ENCODE peak calls at places on chromosomes 3 and 15, in four cellular contexts. One of them, this sample, is unnamed.

GRCh38 chr3:71415708-71416108 is 167.8 kb downstream of the FOXP1 start:
- DNase-seq in activated CD4-positive, alpha-beta T cell treated with anti-CD3 and anti-CD28 coated beads for 36 hours: no peak
- DNase-seq in SK-MEL-5: no peak
- DNase-seq in NCI-H1092 treated with DMSO at 0.1 percent for 48 hours: no peak
- DNase-seq in this sample: peak; percentile 47

GRCh38 chr3:190306513-190307163 is 15.6 kb downstream of the CLDN1 start:
- DNase-seq in activated CD4-positive, alpha-beta T cell treated with anti-CD3 and anti-CD28 coated beads for 36 hours: peak; percentile 53
- DNase-seq in SK-MEL-5: no peak
- DNase-seq in NCI-H1092 treated with DMSO at 0.1 percent for 48 hours: no peak
- DNase-seq in this sample: peak; percentile 62

GRCh38 chr3:100662113-100662823 is 47.0 kb upstream of the TFG start:
- DNase-seq in activated CD4-positive, alpha-beta T cell treated with anti-CD3 and anti-CD28 coated beads for 36 hours: no peak
- DNase-seq in SK-MEL-5: no peak
- DNase-seq in NCI-H1092 treated with DMSO at 0.1 percent for 48 hours: no peak
- DNase-seq in this sample: no peak

GRCh38 chr3:172074578-172074977 is 35.2 kb downstream of the FNDC3B start:
- DNase-seq in activated CD4-positive, alpha-beta T cell treated with anti-CD3 and anti-CD28 coated beads for 36 hours: no peak
- DNase-seq in SK-MEL-5: no peak
- DNase-seq in NCI-H1092 treated with DMSO at 0.1 percent for 48 hours: no peak
- DNase-seq in this sample: no peak

GRCh38 chr3:118267588-118267987 is 767.1 kb downstream of the IGSF11 start:
- DNase-seq in activated CD4-positive, alpha-beta T cell treated with anti-CD3 and anti-CD28 coated beads for 36 hours: no peak
- DNase-seq in SK-MEL-5: no peak
- DNase-seq in NCI-H1092 treated with DMSO at 0.1 percent for 48 hours: no peak
- DNase-seq in this sample: no peak

GRCh38 chr15:84911879-84912660 is 27.6 kb downstream of the SLC28A1 start:
- DNase-seq in activated CD4-positive, alpha-beta T cell treated with anti-CD3 and anti-CD28 coated beads for 36 hours: no peak
- DNase-seq in SK-MEL-5: peak; percentile 82
- DNase-seq in NCI-H1092 treated with DMSO at 0.1 percent for 48 hours: no peak
- DNase-seq in this sample: no peak

GRCh38 chr3:147400999-147401398 is 5.3 kb downstream of the ZIC4 start:
- DNase-seq in activated CD4-positive, alpha-beta T cell treated with anti-CD3 and anti-CD28 coated beads for 36 hours: no peak
- DNase-seq in SK-MEL-5: no peak
- DNase-seq in NCI-H1092 treated with DMSO at 0.1 percent for 48 hours: no peak
- DNase-seq in this sample: no peak

GRCh38 chr3:100073555-100074307 is 40.6 kb downstream of the FILIP1L start:
- DNase-seq in activated CD4-positive, alpha-beta T cell treated with anti-CD3 and anti-CD28 coated beads for 36 hours: peak; percentile 12
- DNase-seq in SK-MEL-5: no peak
- DNase-seq in NCI-H1092 treated with DMSO at 0.1 percent for 48 hours: no peak
- DNase-seq in this sample: no peak

GRCh38 chr15:78164010-78164409 is 14.8 kb downstream of the IDH3A start:
- DNase-seq in activated CD4-positive, alpha-beta T cell treated with anti-CD3 and anti-CD28 coated beads for 36 hours: no peak
- DNase-seq in SK-MEL-5: no peak
- DNase-seq in NCI-H1092 treated with DMSO at 0.1 percent for 48 hours: no peak
- DNase-seq in this sample: no peak

GRCh38 chr3:34881026-34881425 is 758.3 kb upstream of the ARPP21 start:
- DNase-seq in activated CD4-positive, alpha-beta T cell treated with anti-CD3 and anti-CD28 coated beads for 36 hours: no peak
- DNase-seq in SK-MEL-5: no peak
- DNase-seq in NCI-H1092 treated with DMSO at 0.1 percent for 48 hours: no peak
- DNase-seq in this sample: no peak

GRCh38 chr3:185308126-185308754 is 54.4 kb upstream of the EHHADH start:
- DNase-seq in activated CD4-positive, alpha-beta T cell treated with anti-CD3 and anti-CD28 coated beads for 36 hours: peak; percentile 65
- DNase-seq in SK-MEL-5: peak; percentile 86
- DNase-seq in NCI-H1092 treated with DMSO at 0.1 percent for 48 hours: peak; percentile 37
- DNase-seq in this sample: peak; percentile 59

GRCh38 chr3:38655708-38656300 is 6.3 kb upstream of the SCN5A start:
- DNase-seq in activated CD4-positive, alpha-beta T cell treated with anti-CD3 and anti-CD28 coated beads for 36 hours: peak; percentile 33
- DNase-seq in SK-MEL-5: peak; percentile 81
- DNase-seq in NCI-H1092 treated with DMSO at 0.1 percent for 48 hours: peak; percentile 35
- DNase-seq in this sample: no peak

GRCh38 chr15:81880314-81880713 is 165.5 kb downstream of the MEX3B start:
- DNase-seq in activated CD4-positive, alpha-beta T cell treated with anti-CD3 and anti-CD28 coated beads for 36 hours: no peak
- DNase-seq in SK-MEL-5: no peak
- DNase-seq in NCI-H1092 treated with DMSO at 0.1 percent for 48 hours: no peak
- DNase-seq in this sample: no peak

GRCh38 chr3:116198087-116198486 is 247.2 kb downstream of the LSAMP start:
- DNase-seq in activated CD4-positive, alpha-beta T cell treated with anti-CD3 and anti-CD28 coated beads for 36 hours: no peak
- DNase-seq in SK-MEL-5: no peak
- DNase-seq in NCI-H1092 treated with DMSO at 0.1 percent for 48 hours: no peak
- DNase-seq in this sample: no peak

This sample was measured in CD4-positive, CD25-positive, alpha-beta regulatory T cell.